ENCODE peak calls at places on chromosomes 13 and 19, in seven cellular contexts. D, B, X, N, K, H and P are unnamed samples.

GRCh38 chr19:39409886-39410619 is 2.4 kb upstream of the PLEKHG2 start:
- DNase-seq in N (peak; percentile 70), K (peak; percentile 77), X (peak; percentile 95), H (peak; percentile 93), D (no peak), B (peak; percentile 88), P (no peak)

GRCh38 chr13:76992548-76993001 is 694 bp downstream of the CLN5 start:
- DNase-seq in H (peak; percentile 47), N (no peak), B (no peak), K (peak; percentile 26), D (no peak), X (no peak), P (no peak)

GRCh38 chr19:1644070-1644469 is 8.3 kb downstream of the TCF3 start:
- DNase-seq in X (no peak), B (no peak), H (no peak), K (no peak), D (no peak), N (no peak), P (no peak)

GRCh38 chr19:31350033-31350692 is 927 bp upstream of the TSHZ3 start:
- DNase-seq in N (no peak), K (no peak), H (peak; percentile 77), D (no peak), X (peak; percentile 82), B (peak; percentile 47), P (no peak)

GRCh38 chr13:89803839-89804238 is 1543.6 kb upstream of the MIR17HG start:
- DNase-seq in N (no peak), D (no peak), K (no peak), X (no peak), H (no peak), B (no peak), P (no peak)

GRCh38 chr19:11198175-11198534 is 810 bp upstream of the KANK2 start:
- DNase-seq in H (no peak), X (no peak), N (no peak), D (no peak), K (no peak), B (no peak), P (no peak)

GRCh38 chr13:95756072-95756471 is 79.1 kb downstream of the DNAJC3 start:
- DNase-seq in D (no peak), K (no peak), B (no peak), H (no peak), N (no peak), X (no peak), P (no peak)

GRCh38 chr19:16627194-16627927 is 643 bp downstream of the MED26 start:
- DNase-seq in K (no peak), D (no peak), X (peak; percentile 75), H (peak; percentile 66), B (peak; percentile 44), N (no peak), P (no peak)

GRCh38 chr19:33705090-33705847 is 83.5 kb downstream of the CHST8 start:
- DNase-seq in K (no peak), H (peak; percentile 21), D (no peak), B (no peak), X (peak; percentile 43), N (no peak), P (no peak)

GRCh38 chr13:46751811-46752635 is 44.9 kb downstream of the ESD start:
- DNase-seq in D (peak; percentile 45), X (no peak), K (peak; percentile 26), H (no peak), N (no peak), B (no peak), P (no peak)

GRCh38 chr19:39832341-39833083 is 1.4 kb downstream of the DYRK1B start:
- DNase-seq in N (no peak), H (no peak), D (no peak), K (no peak), X (no peak), B (no peak), P (no peak)

GRCh38 chr13:67147257-67148218 is 82.6 kb downstream of the PCDH9 start:
- DNase-seq in X (no peak), K (no peak), D (no peak), N (no peak), H (no peak), B (no peak), P (no peak)

GRCh38 chr13:112056284-112056727 is 10.6 kb upstream of the SOX1 start:
- DNase-seq in D (no peak), B (no peak), K (no peak), H (no peak), X (no peak), N (no peak), P (no peak)

GRCh38 chr19:16351133-16351809 is 26.6 kb downstream of the KLF2 start:
- DNase-seq in K (no peak), N (no peak), X (no peak), D (no peak), B (no peak), H (no peak), P (no peak)

GRCh38 chr19:45448887-45449299 is 18.9 kb upstream of the FOSB start:
- DNase-seq in X (no peak), N (no peak), B (no peak), K (no peak), H (no peak), D (no peak), P (no peak)

GRCh38 chr13:36919833-36920611 is at the start of gene SMAD9:
- DNase-seq in D (no peak), K (no peak), H (peak; percentile 89), N (peak; percentile 11), B (peak; percentile 86), X (peak; percentile 91), P (no peak)

GRCh38 chr13:78743972-78744371 is 85.0 kb upstream of the OBI1 start:
- DNase-seq in D (no peak), B (no peak), N (no peak), K (no peak), H (no peak), X (no peak), P (no peak)

GRCh38 chr19:35549174-35549788 is 3.9 kb downstream of the TMEM147 start:
- DNase-seq in H (peak; percentile 44), D (no peak), X (no peak), N (no peak), K (peak; percentile 36), B (no peak), P (no peak)

GRCh38 chr19:8457802-8458201 is 13.0 kb downstream of the HNRNPM start:
- DNase-seq in K (no peak), B (no peak), X (no peak), N (no peak), D (no peak), H (no peak), P (no peak)

GRCh38 chr19:8454218-8454617 is 9.4 kb downstream of the HNRNPM start:
- DNase-seq in B (no peak), N (no peak), H (no peak), D (no peak), X (no peak), K (no peak), P (no peak)

GRCh38 chr19:8457209-8457608 is 12.4 kb downstream of the HNRNPM start:
- DNase-seq in N (no peak), K (no peak), X (peak; percentile 6), D (no peak), B (no peak), H (no peak), P (no peak)

GRCh38 chr19:8455018-8455417 is 10.2 kb downstream of the HNRNPM start:
- DNase-seq in B (no peak), K (no peak), N (no peak), D (no peak), X (peak; percentile 0), H (no peak), P (no peak)

GRCh38 chr19:8456064-8456463 is 11.3 kb downstream of the HNRNPM start:
- DNase-seq in K (no peak), B (no peak), D (no peak), H (no peak), N (no peak), X (peak; percentile 59), P (no peak)
- H3K4me1 ChIP-seq in K (peaks cover 18% of the 10 kb centered on the region), B (peaks cover 99% of the 10 kb centered on the region), D (peaks cover 13% of the 10 kb centered on the region), H (peaks cover 22% of the 10 kb centered on the region), N (peaks cover 99% of the 10 kb centered on the region), X (no peaks in the 10 kb centered on the region), P (peaks cover 93% of the 10 kb centered on the region)

GRCh38 chr13:26221721-26222522 is at the start of gene RNF6:
- DNase-seq in N (peak; percentile 94), B (peak; percentile 96), D (peak; percentile 96), X (peak; percentile 98), K (peak; percentile 97), H (peak; percentile 94), P (no peak)
- TF ChIP-seq POLR2A in N (peak; percentile 63), B (peak; percentile 39), D (peak; percentile 97), X (no peak), K (peak; percentile 46), H (peak; percentile 30), P (no peak)

DNA sequence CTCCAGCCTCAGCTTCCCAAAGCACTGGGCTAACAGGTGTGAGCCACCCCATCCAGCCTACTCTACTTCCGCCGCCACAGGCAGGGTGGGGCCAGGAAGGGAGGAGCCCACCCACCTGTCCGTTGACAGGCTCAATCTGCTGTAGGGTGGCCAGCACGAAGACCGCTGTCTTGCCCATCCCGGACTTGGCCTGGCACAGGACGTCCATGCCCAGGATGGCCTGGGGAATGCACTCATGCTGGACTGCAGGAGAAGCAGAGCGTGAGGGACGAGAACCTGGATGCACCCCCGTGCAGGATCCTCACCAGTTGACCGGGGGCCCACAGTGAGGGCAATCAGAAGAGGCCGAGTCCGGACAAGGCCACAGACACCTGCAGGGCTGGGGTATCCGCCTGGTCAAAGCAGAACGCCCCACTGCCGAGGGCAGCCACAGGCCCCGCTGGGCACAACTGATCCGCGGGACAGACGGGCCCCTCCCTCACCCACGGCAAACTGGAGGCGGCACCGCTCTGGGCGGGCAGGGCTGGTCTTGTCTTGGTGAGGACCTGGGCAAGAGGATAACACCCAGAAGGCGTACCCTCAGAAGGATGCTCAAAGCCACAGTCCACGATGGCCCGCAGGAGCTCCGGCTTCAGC is 6.6 kb downstream of the DDX39A start:
- DNase-seq in H (no peak), B (no peak), X (no peak), N (no peak), K (no peak), D (no peak), P (no peak)
- H3K4me1 ChIP-seq in H (peaks cover 2% of the 10 kb centered on the region), B (peaks cover 40% of the 10 kb centered on the region), X (no peaks in the 10 kb centered on the region), N (peaks cover 11% of the 10 kb centered on the region), K (peaks cover 5% of the 10 kb centered on the region), D (peaks cover 26% of the 10 kb centered on the region), P (peaks cover 50% of the 10 kb centered on the region)

GRCh38 chr19:37172368-37173366 is at the start of gene ZNF585A:
- DNase-seq in D (peak; percentile 92), K (peak; percentile 90), N (peak; percentile 90), H (peak; percentile 93), X (peak; percentile 95), B (peak; percentile 95), P (peak; percentile 90)
- TF ChIP-seq POLR2A in D (peak; percentile 62), K (peak; percentile 27), N (peak; percentile 14), H (no peak), X (no peak), B (peak; percentile 32), P (no peak)

DNA sequence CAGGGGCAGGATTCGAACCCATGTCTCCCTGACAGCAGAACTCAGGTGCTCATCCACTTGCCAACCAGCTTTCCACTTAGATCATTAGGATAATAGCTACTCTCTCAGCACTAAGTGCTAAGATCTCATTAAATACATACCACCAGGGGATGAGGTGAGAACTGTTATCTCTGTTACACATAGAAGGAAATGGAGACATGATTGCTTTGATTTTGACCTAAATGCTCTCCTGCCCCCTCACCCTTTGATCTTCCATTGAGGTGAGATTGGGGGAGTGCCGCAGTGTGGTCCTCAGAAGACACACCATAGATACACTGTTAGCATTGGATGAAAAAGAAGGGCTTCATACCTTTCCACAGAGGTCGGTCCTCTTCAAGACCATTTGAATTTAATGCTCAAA is 38.9 kb upstream of the NPAS1 start:
- DNase-seq in D (no peak), X (no peak), B (no peak), H (no peak), K (no peak), N (no peak), P (no peak)
- H3K4me1 ChIP-seq in D (peaks cover 3% of the 10 kb centered on the region), X (no peaks in the 10 kb centered on the region), B (peaks cover 90% of the 10 kb centered on the region), H (peaks cover 28% of the 10 kb centered on the region), K (no peaks in the 10 kb centered on the region), N (peaks cover 75% of the 10 kb centered on the region), P (peaks cover 79% of the 10 kb centered on the region)